ENCODE peak calls at places on chromosomes 5 and 9, in five cellular contexts. S is tibial nerve; K is activated effector memory CD4-positive, alpha-beta T cell treated with Interleukin-2 at 50 U/mL for 16 hours; V is natural killer cell treated with Interleukin-12 subunit alpha and Interleukin-12 subunit beta and Interleukin-15 and Interleukin-18, amount 100 ng/mL, for 72 hours; O is neural crest cell. L is an unnamed sample.

GRCh38 chr5:135303582-135304173 is 95.4 kb downstream of the MACROH2A1 start:
- DNase-seq in S (no peak), K (no peak), V (no peak), O (no peak), L (no peak)

GRCh38 chr9:30075451-30076199 is 2308.8 kb upstream of the ACO1 start:
- DNase-seq in S (no peak), K (no peak), V (peak; percentile 67), O (no peak), L (no peak)

GRCh38 chr5:68368686-68369359 is 153.3 kb downstream of the PIK3R1 start:
- DNase-seq in S (no peak), K (no peak), V (no peak), O (no peak), L (no peak)

GRCh38 chr5:137075163-137075970 is 423.8 kb downstream of the SPOCK1 start:
- DNase-seq in S (no peak), K (no peak), V (no peak), O (peak; percentile 55), L (peak; percentile 46)

GRCh38 chr5:41721521-41721920 is 148.7 kb downstream of the OXCT1 start:
- DNase-seq in S (no peak), K (no peak), V (no peak), O (no peak), L (no peak)

GRCh38 chr5:92548351-92548750 is 1032.7 kb downstream of the NR2F1-AS1 start:
- DNase-seq in S (no peak), K (no peak), V (no peak), O (no peak), L (no peak)

GRCh38 chr9:73024601-73025034 is 71.8 kb upstream of the ALDH1A1 start:
- DNase-seq in S (no peak), K (no peak), V (no peak), O (no peak), L (no peak)

GRCh38 chr9:109473329-109473728 is 24.8 kb downstream of the PTPN3 start:
- DNase-seq in S (no peak), K (no peak), V (no peak), O (no peak), L (no peak)

GRCh38 chr5:72505539-72505938 is 1.7 kb downstream of the ZNF366 start:
- DNase-seq in S (no peak), K (no peak), V (no peak), O (no peak), L (no peak)

GRCh38 chr5:43117092-43117491 is 3.6 kb upstream of the ZNF131 start:
- DNase-seq in S (no peak), K (no peak), V (no peak), O (no peak), L (no peak)

GRCh38 chr9:121910491-121911040 is 182.5 kb downstream of the TTLL11 start:
- DNase-seq in S (no peak), K (no peak), V (no peak), O (no peak), L (no peak)

GRCh38 chr5:65355301-65355700 is 126.4 kb downstream of the ADAMTS6 start:
- DNase-seq in S (no peak), K (no peak), V (no peak), O (no peak), L (no peak)

GRCh38 chr5:1542755-1543154 is 19.0 kb upstream of the LPCAT1 start:
- DNase-seq in S (peak; percentile 40), K (no peak), V (no peak), O (no peak), L (peak; percentile 39)

GRCh38 chr9:134088064-134088725 is 20.4 kb upstream of the BRD3 start:
- DNase-seq in S (no peak), K (no peak), V (no peak), O (no peak), L (no peak)

GRCh38 chr5:145222622-145223021 is 612.5 kb downstream of the PRELID2 start:
- DNase-seq in S (no peak), K (no peak), V (no peak), O (no peak), L (no peak)

GRCh38 chr5:138760448-138761110 is 7.4 kb downstream of the CTNNA1 start:
- DNase-seq in S (no peak), K (no peak), V (no peak), O (no peak), L (no peak)

GRCh38 chr5:98734646-98735045 is 38.8 kb upstream of the RGMB start:
- DNase-seq in S (no peak), K (no peak), V (no peak), O (no peak), L (no peak)

GRCh38 chr9:17744786-17745185 is 165.9 kb downstream of the SH3GL2 start:
- DNase-seq in S (no peak), K (no peak), V (no peak), O (peak; percentile 35), L (no peak)